ENCODE peak calls at places on chromosomes 1 and 21, in six cellular contexts. One of them, this sample, is unnamed.

GRCh38 chr21:46054447-46054846 is 43.5 kb upstream of the COL6A2 start:
- DNase-seq in mucosa of descending colon: no peak
- DNase-seq in astrocyte: peak; percentile 51
- DNase-seq in B cell: no peak
- DNase-seq in AG09309: no peak
- DNase-seq in astrocyte of the spinal cord: peak; percentile 30
- DNase-seq in this sample: peak; percentile 8

GRCh38 chr1:221279146-221279545 is 399.9 kb downstream of the HLX start:
- DNase-seq in mucosa of descending colon: no peak
- DNase-seq in astrocyte: no peak
- DNase-seq in B cell: no peak
- DNase-seq in AG09309: no peak
- DNase-seq in astrocyte of the spinal cord: no peak
- DNase-seq in this sample: no peak

GRCh38 chr1:40736085-40736531 is 44.6 kb downstream of the NFYC start:
- DNase-seq in mucosa of descending colon: no peak
- DNase-seq in astrocyte: peak; percentile 87
- DNase-seq in B cell: no peak
- DNase-seq in AG09309: no peak
- DNase-seq in astrocyte of the spinal cord: peak; percentile 88
- DNase-seq in this sample: no peak

GRCh38 chr1:53085405-53085804 is 23.4 kb downstream of the PODN start:
- DNase-seq in mucosa of descending colon: no peak
- DNase-seq in astrocyte: no peak
- DNase-seq in B cell: no peak
- DNase-seq in AG09309: no peak
- DNase-seq in astrocyte of the spinal cord: no peak
- DNase-seq in this sample: no peak

GRCh38 chr1:183505338-183506089 is 33.2 kb downstream of the SMG7 start:
- DNase-seq in mucosa of descending colon: no peak
- DNase-seq in astrocyte: no peak
- DNase-seq in B cell: no peak
- DNase-seq in AG09309: no peak
- DNase-seq in astrocyte of the spinal cord: no peak
- DNase-seq in this sample: no peak

GRCh38 chr1:171655215-171656116 is 3.0 kb upstream of the MYOC start:
- DNase-seq in mucosa of descending colon: peak; percentile 63
- DNase-seq in astrocyte: peak; percentile 10
- DNase-seq in B cell: no peak
- DNase-seq in AG09309: no peak
- DNase-seq in astrocyte of the spinal cord: peak; percentile 47
- DNase-seq in this sample: no peak

GRCh38 chr1:36305915-36306209 is 306 bp upstream of the SH3D21 start:
- DNase-seq in mucosa of descending colon: no peak
- DNase-seq in astrocyte: no peak
- DNase-seq in B cell: no peak
- DNase-seq in AG09309: no peak
- DNase-seq in astrocyte of the spinal cord: no peak
- DNase-seq in this sample: no peak

GRCh38 chr1:161981735-161982525 is 41.7 kb downstream of the OLFML2B start:
- DNase-seq in mucosa of descending colon: no peak
- DNase-seq in astrocyte: no peak
- DNase-seq in B cell: no peak
- DNase-seq in AG09309: no peak
- DNase-seq in astrocyte of the spinal cord: no peak
- DNase-seq in this sample: no peak

GRCh38 chr1:6414443-6414844 is 5.3 kb downstream of the HES2 start:
- DNase-seq in mucosa of descending colon: no peak
- DNase-seq in astrocyte: peak; percentile 32
- DNase-seq in B cell: no peak
- DNase-seq in AG09309: no peak
- DNase-seq in astrocyte of the spinal cord: peak; percentile 44
- DNase-seq in this sample: no peak

GRCh38 chr1:157085416-157085815 is 14.2 kb downstream of the ETV3L start:
- DNase-seq in mucosa of descending colon: no peak
- DNase-seq in astrocyte: no peak
- DNase-seq in B cell: no peak
- DNase-seq in AG09309: peak; percentile 17
- DNase-seq in astrocyte of the spinal cord: no peak
- DNase-seq in this sample: no peak

GRCh38 chr1:19385236-19385635 is 73.1 kb downstream of the SLC66A1 start:
- DNase-seq in mucosa of descending colon: no peak
- DNase-seq in astrocyte: no peak
- DNase-seq in B cell: no peak
- DNase-seq in AG09309: no peak
- DNase-seq in astrocyte of the spinal cord: no peak
- DNase-seq in this sample: no peak

GRCh38 chr1:68808351-68808750 is 311.5 kb upstream of the DEPDC1 start:
- DNase-seq in mucosa of descending colon: no peak
- DNase-seq in astrocyte: peak; percentile 10
- DNase-seq in B cell: no peak
- DNase-seq in AG09309: no peak
- DNase-seq in astrocyte of the spinal cord: no peak
- DNase-seq in this sample: no peak

GRCh38 chr1:147625274-147625986 is 44.9 kb downstream of the ACP6 start:
- DNase-seq in mucosa of descending colon: no peak
- DNase-seq in astrocyte: no peak
- DNase-seq in B cell: peak; percentile 33
- DNase-seq in AG09309: no peak
- DNase-seq in astrocyte of the spinal cord: no peak
- DNase-seq in this sample: no peak

GRCh38 chr1:65799601-65800000 is 6.9 kb downstream of the PDE4B start:
- DNase-seq in mucosa of descending colon: no peak
- DNase-seq in astrocyte: no peak
- DNase-seq in B cell: no peak
- DNase-seq in AG09309: no peak
- DNase-seq in astrocyte of the spinal cord: no peak
- DNase-seq in this sample: no peak

GRCh38 chr21:15449556-15449955 is 280.2 kb upstream of the USP25 start:
- DNase-seq in mucosa of descending colon: no peak
- DNase-seq in astrocyte: no peak
- DNase-seq in B cell: no peak
- DNase-seq in AG09309: no peak
- DNase-seq in astrocyte of the spinal cord: no peak
- DNase-seq in this sample: no peak

GRCh38 chr1:221667504-221667903 is 74.4 kb downstream of the DUSP10 start:
- DNase-seq in mucosa of descending colon: no peak
- DNase-seq in astrocyte: peak; percentile 68
- DNase-seq in B cell: no peak
- DNase-seq in AG09309: peak; percentile 40
- DNase-seq in astrocyte of the spinal cord: peak; percentile 52
- DNase-seq in this sample: no peak

GRCh38 chr1:55635856-55636255 is 420.7 kb upstream of the USP24 start:
- DNase-seq in mucosa of descending colon: no peak
- DNase-seq in astrocyte: peak; percentile 68
- DNase-seq in B cell: no peak
- DNase-seq in AG09309: no peak
- DNase-seq in astrocyte of the spinal cord: peak; percentile 51
- DNase-seq in this sample: no peak

GRCh38 chr1:23420778-23421177 is 3.8 kb downstream of the TCEA3 start:
- DNase-seq in mucosa of descending colon: no peak
- DNase-seq in astrocyte: no peak
- DNase-seq in B cell: no peak
- DNase-seq in AG09309: no peak
- DNase-seq in astrocyte of the spinal cord: no peak
- DNase-seq in this sample: no peak

GRCh38 chr1:23421343-23421742 is 3.2 kb downstream of the TCEA3 start:
- DNase-seq in mucosa of descending colon: no peak
- DNase-seq in astrocyte: no peak
- DNase-seq in B cell: no peak
- DNase-seq in AG09309: no peak
- DNase-seq in astrocyte of the spinal cord: no peak
- DNase-seq in this sample: no peak

GRCh38 chr1:23422955-23423354 is 1.6 kb downstream of the TCEA3 start:
- DNase-seq in mucosa of descending colon: no peak
- DNase-seq in astrocyte: no peak
- DNase-seq in B cell: no peak
- DNase-seq in AG09309: no peak
- DNase-seq in astrocyte of the spinal cord: no peak
- DNase-seq in this sample: no peak

GRCh38 chr1:23422313-23422877 is 2.2 kb downstream of the TCEA3 start:
- DNase-seq in mucosa of descending colon: peak; percentile 92
- DNase-seq in astrocyte: peak; percentile 67
- DNase-seq in B cell: no peak
- DNase-seq in AG09309: no peak
- DNase-seq in astrocyte of the spinal cord: peak; percentile 73
- DNase-seq in this sample: no peak

DNA sequence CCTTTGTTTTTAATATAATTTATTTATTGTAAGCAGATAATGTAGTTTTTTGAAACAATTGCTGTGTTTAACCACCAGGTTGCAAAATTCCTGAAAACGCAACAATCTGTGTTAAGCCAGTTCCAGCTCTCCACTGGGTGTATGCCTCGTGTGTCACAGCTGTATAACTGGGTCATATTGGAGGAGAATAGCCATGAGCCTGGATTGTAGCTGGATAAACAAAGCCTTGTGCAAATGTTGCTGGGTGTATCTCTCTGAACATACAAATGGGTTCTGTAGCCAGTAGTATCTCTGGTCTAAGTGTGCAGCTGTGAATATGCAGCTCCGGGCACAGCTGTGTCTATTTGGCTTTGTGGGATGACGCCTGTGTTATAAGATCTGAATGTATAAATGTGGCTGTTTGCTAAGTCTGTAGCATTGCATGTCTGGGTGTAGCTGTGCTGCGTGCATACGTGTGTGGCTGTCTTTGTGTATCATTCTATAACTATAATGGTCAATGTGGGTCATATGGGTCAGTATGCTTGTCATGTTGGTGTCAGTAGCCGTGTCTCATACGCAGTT is 2.7 kb downstream of the TCEA3 start:
- DNase-seq in mucosa of descending colon: no peak
- DNase-seq in astrocyte: no peak
- DNase-seq in B cell: no peak
- DNase-seq in AG09309: no peak
- DNase-seq in astrocyte of the spinal cord: peak; percentile 32
- DNase-seq in this sample: no peak
- TF ChIP-seq CTCF in mucosa of descending colon: no peak
- TF ChIP-seq CTCF in astrocyte: peak; percentile 15
- TF ChIP-seq CTCF in B cell: no peak
- TF ChIP-seq CTCF in AG09309: peak; percentile 31
- TF ChIP-seq CTCF in astrocyte of the spinal cord: no peak
- TF ChIP-seq CTCF in this sample: no peak

GRCh38 chr1:26234644-26235384 is 814 bp downstream of the CEP85 start:
- DNase-seq in mucosa of descending colon: no peak
- DNase-seq in astrocyte: peak; percentile 27
- DNase-seq in B cell: no peak
- DNase-seq in AG09309: no peak
- DNase-seq in astrocyte of the spinal cord: peak; percentile 18
- DNase-seq in this sample: peak; percentile 18
- TF ChIP-seq CTCF in mucosa of descending colon: no peak
- TF ChIP-seq CTCF in astrocyte: no peak
- TF ChIP-seq CTCF in B cell: no peak
- TF ChIP-seq CTCF in AG09309: no peak
- TF ChIP-seq CTCF in astrocyte of the spinal cord: no peak
- TF ChIP-seq CTCF in this sample: no peak

GRCh38 chr1:21244986-21245687 is 45.1 kb downstream of the ECE1 start:
- DNase-seq in mucosa of descending colon: no peak
- DNase-seq in astrocyte: no peak
- DNase-seq in B cell: no peak
- DNase-seq in AG09309: no peak
- DNase-seq in astrocyte of the spinal cord: no peak
- DNase-seq in this sample: no peak
- TF ChIP-seq CTCF in mucosa of descending colon: no peak
- TF ChIP-seq CTCF in astrocyte: no peak
- TF ChIP-seq CTCF in B cell: peak; percentile 49
- TF ChIP-seq CTCF in AG09309: peak; percentile 47
- TF ChIP-seq CTCF in astrocyte of the spinal cord: peak; percentile 52
- TF ChIP-seq CTCF in this sample: peak; percentile 50

GRCh38 chr1:165403835-165404482 is 41.0 kb downstream of the RXRG start:
- DNase-seq in mucosa of descending colon: no peak
- DNase-seq in astrocyte: no peak
- DNase-seq in B cell: no peak
- DNase-seq in AG09309: no peak
- DNase-seq in astrocyte of the spinal cord: no peak
- DNase-seq in this sample: peak; percentile 36
- TF ChIP-seq CTCF in mucosa of descending colon: no peak
- TF ChIP-seq CTCF in astrocyte: peak; percentile 28
- TF ChIP-seq CTCF in B cell: peak; percentile 36
- TF ChIP-seq CTCF in AG09309: peak; percentile 52
- TF ChIP-seq CTCF in astrocyte of the spinal cord: peak; percentile 45
- TF ChIP-seq CTCF in this sample: peak; percentile 77

GRCh38 chr1:95957748-95958147 is 723.7 kb downstream of the RWDD3 start:
- DNase-seq in mucosa of descending colon: no peak
- DNase-seq in astrocyte: peak; percentile 40
- DNase-seq in B cell: no peak
- DNase-seq in AG09309: no peak
- DNase-seq in astrocyte of the spinal cord: no peak
- DNase-seq in this sample: no peak

GRCh38 chr1:95956215-95956614 is 722.2 kb downstream of the RWDD3 start:
- DNase-seq in mucosa of descending colon: no peak
- DNase-seq in astrocyte: no peak
- DNase-seq in B cell: no peak
- DNase-seq in AG09309: no peak
- DNase-seq in astrocyte of the spinal cord: no peak
- DNase-seq in this sample: no peak

GRCh38 chr1:95953668-95954067 is 719.7 kb downstream of the RWDD3 start:
- DNase-seq in mucosa of descending colon: no peak
- DNase-seq in astrocyte: no peak
- DNase-seq in B cell: no peak
- DNase-seq in AG09309: no peak
- DNase-seq in astrocyte of the spinal cord: no peak
- DNase-seq in this sample: no peak

GRCh38 chr1:95951291-95951690 is 717.3 kb downstream of the RWDD3 start:
- DNase-seq in mucosa of descending colon: no peak
- DNase-seq in astrocyte: no peak
- DNase-seq in B cell: no peak
- DNase-seq in AG09309: no peak
- DNase-seq in astrocyte of the spinal cord: no peak
- DNase-seq in this sample: no peak

DNA sequence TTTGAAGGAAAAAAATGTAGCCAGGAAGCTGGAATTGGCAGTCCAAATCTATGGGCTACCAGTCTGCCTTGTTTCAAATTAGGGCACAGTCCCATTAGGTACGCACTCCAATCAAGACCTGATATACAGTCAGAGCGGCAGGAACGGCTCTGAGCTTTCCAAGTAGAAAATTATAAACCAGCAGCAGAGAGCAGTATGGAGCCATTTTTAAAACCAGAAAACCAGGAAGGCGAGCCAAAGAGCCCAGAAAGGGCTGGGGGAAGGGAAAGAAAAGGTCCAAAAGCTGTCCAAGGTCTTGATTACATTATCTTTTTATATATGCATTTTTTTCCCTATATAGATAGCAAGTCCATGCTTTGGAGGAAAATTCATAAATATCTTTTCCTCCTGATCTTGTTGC is 719.0 kb downstream of the RWDD3 start:
- DNase-seq in mucosa of descending colon: no peak
- DNase-seq in astrocyte: peak; percentile 7
- DNase-seq in B cell: no peak
- DNase-seq in AG09309: no peak
- DNase-seq in astrocyte of the spinal cord: peak; percentile 41
- DNase-seq in this sample: no peak
- TF ChIP-seq CTCF in mucosa of descending colon: no peak
- TF ChIP-seq CTCF in astrocyte: no peak
- TF ChIP-seq CTCF in B cell: no peak
- TF ChIP-seq CTCF in AG09309: no peak
- TF ChIP-seq CTCF in astrocyte of the spinal cord: peak; percentile 17
- TF ChIP-seq CTCF in this sample: peak; percentile 52

This sample was measured in progenitor cell of endocrine pancreas.